ENCODE peak calls at places on chromosomes 12 and 14, in four cellular contexts. D, T, X and Q are unnamed samples.

GRCh38 chr12:110693731-110694130 is 4.8 kb upstream of the HVCN1 start:
- DNase-seq in D (no peak), T (no peak), X (no peak), Q (no peak)

GRCh38 chr12:98151105-98151504 is 364.3 kb upstream of the TMPO start:
- DNase-seq in D (no peak), T (no peak), X (no peak), Q (no peak)

GRCh38 chr14:31441273-31442110 is 15.8 kb downstream of the DTD2 start:
- DNase-seq in D (no peak), T (no peak), X (peak), Q (peak)

GRCh38 chr12:1063852-1064251 is 72.8 kb downstream of the ERC1 start:
- DNase-seq in D (no peak), T (no peak), X (no peak), Q (no peak)

GRCh38 chr12:27619308-27619707 is 76.9 kb upstream of the REP15 start:
- DNase-seq in D (no peak), T (no peak), X (peak), Q (peak)

GRCh38 chr12:47772094-47772660 is 861 bp upstream of the SLC48A1 start:
- DNase-seq in D (no peak), T (no peak), X (no peak), Q (no peak)

GRCh38 chr12:50840809-50841487 is 1.8 kb upstream of the TMPRSS12 start:
- DNase-seq in D (no peak), T (no peak), X (no peak), Q (peak)

GRCh38 chr14:94427016-94427613 is 25.5 kb downstream of the SERPINA11 start:
- DNase-seq in D (no peak), T (no peak), X (no peak), Q (no peak)

GRCh38 chr12:15720299-15720698 is 68.9 kb downstream of the EPS8 start:
- DNase-seq in D (no peak), T (no peak), X (peak), Q (no peak)

GRCh38 chr12:131850856-131851559 is 22.8 kb downstream of the MMP17 start:
- DNase-seq in D (no peak), T (no peak), X (no peak), Q (peak)

GRCh38 chr12:10101042-10101579 is 2.3 kb upstream of the CLEC1A start:
- DNase-seq in D (no peak), T (no peak), X (peak), Q (no peak)

GRCh38 chr12:54988402-54989054 is 4.0 kb upstream of the TESPA1 start:
- DNase-seq in D (no peak), T (peak), X (peak), Q (no peak)

GRCh38 chr14:93045965-93046695 is 69.6 kb downstream of the ITPK1 start:
- DNase-seq in D (no peak), T (peak), X (peak), Q (no peak)

GRCh38 chr12:26621932-26622331 is 211.1 kb downstream of the ITPR2 start:
- DNase-seq in D (no peak), T (no peak), X (no peak), Q (no peak)

GRCh38 chr14:55513491-55513890 is 66.5 kb upstream of the KTN1 start:
- DNase-seq in D (no peak), T (no peak), X (no peak), Q (no peak)

GRCh38 chr12:133106253-133106652 is 23.8 kb downstream of the ZNF891 start:
- DNase-seq in D (no peak), T (no peak), X (no peak), Q (peak)

GRCh38 chr14:65168840-65169239 is 66.5 kb upstream of the MAX start:
- DNase-seq in D (no peak), T (no peak), X (no peak), Q (no peak)

GRCh38 chr12:64296301-64296700 is 74.2 kb upstream of the KICS2 start:
- DNase-seq in D (no peak), T (no peak), X (no peak), Q (no peak)

GRCh38 chr12:48816148-48816854 is 2.0 kb upstream of the CACNB3 start:
- DNase-seq in D (no peak), T (no peak), X (no peak), Q (no peak)

GRCh38 chr14:51663783-51664326 is 12.1 kb downstream of the FRMD6 start:
- DNase-seq in D (no peak), T (no peak), X (no peak), Q (no peak)

GRCh38 chr14:73261520-73262426 is 24.5 kb downstream of the PAPLN start:
- DNase-seq in D (no peak), T (no peak), X (no peak), Q (no peak)

GRCh38 chr14:50045039-50045711 is 71.2 kb downstream of the VCPKMT start:
- DNase-seq in D (peak), T (no peak), X (peak), Q (peak)

GRCh38 chr14:96594961-96595360 is 92.8 kb downstream of the PAPOLA start:
- DNase-seq in D (no peak), T (no peak), X (no peak), Q (no peak)

GRCh38 chr12:3604281-3604680 is 113.3 kb downstream of the PRMT8 start:
- DNase-seq in D (no peak), T (no peak), X (no peak), Q (no peak)

GRCh38 chr12:96241484-96242256 is 47.5 kb downstream of the ELK3 start:
- DNase-seq in D (no peak), T (no peak), X (peak), Q (no peak)

GRCh38 chr12:119061208-119061796 is 80.0 kb downstream of the SRRM4 start:
- DNase-seq in D (no peak), T (peak), X (peak), Q (no peak)

GRCh38 chr12:15687583-15687982 is 101.6 kb downstream of the EPS8 start:
- DNase-seq in D (no peak), T (no peak), X (no peak), Q (no peak)

GRCh38 chr12:77686760-77687159 is 143.9 kb upstream of the NAV3 start:
- DNase-seq in D (no peak), T (no peak), X (peak), Q (no peak)

GRCh38 chr12:94074970-94075695 is 73.2 kb upstream of the PLXNC1 start:
- DNase-seq in D (no peak), T (peak), X (peak), Q (peak)

GRCh38 chr12:4089147-4089606 is 184.4 kb upstream of the CCND2 start:
- DNase-seq in D (no peak), T (no peak), X (no peak), Q (no peak)

GRCh38 chr12:102811125-102811737 is 105.8 kb downstream of the PAH start:
- DNase-seq in D (no peak), T (peak), X (no peak), Q (peak)

GRCh38 chr12:106249411-106250135 is 1.8 kb upstream of the CKAP4 start:
- DNase-seq in D (peak), T (no peak), X (no peak), Q (no peak)

GRCh38 chr14:34930591-34931069 is 52.2 kb upstream of the SRP54 start:
- DNase-seq in D (peak), T (no peak), X (no peak), Q (no peak)

GRCh38 chr12:5391638-5392037 is 40.3 kb upstream of the NTF3 start:
- DNase-seq in D (no peak), T (no peak), X (peak), Q (no peak)

GRCh38 chr14:29310757-29311156 is 544.2 kb downstream of the FOXG1 start:
- DNase-seq in D (no peak), T (no peak), X (peak), Q (no peak)

GRCh38 chr12:109625131-109625559 is 51.6 kb downstream of the MVK start:
- DNase-seq in D (no peak), T (peak), X (peak), Q (peak)

GRCh38 chr12:114015851-114016250 is 49.7 kb upstream of the RBM19 start:
- DNase-seq in D (no peak), T (no peak), X (no peak), Q (no peak)
- TF ChIP-seq ELK1 in D (no peak), T (no peak), X (no peak), Q (no peak)

GRCh38 chr14:88477513-88478250 is 77.1 kb downstream of the PTPN21 start:
- DNase-seq in D (no peak), T (no peak), X (peak), Q (no peak)
- TF ChIP-seq ELK1 in D (no peak), T (no peak), X (no peak), Q (no peak)

GRCh38 chr12:117972341-117972740 is 3.6 kb upstream of the KSR2 start:
- DNase-seq in D (no peak), T (no peak), X (no peak), Q (no peak)

GRCh38 chr12:117968826-117969659 is at the start of gene KSR2:
- DNase-seq in D (no peak), T (peak), X (no peak), Q (peak)

GRCh38 chr12:117967512-117967911 is 1.3 kb downstream of the KSR2 start:
- DNase-seq in D (no peak), T (no peak), X (no peak), Q (no peak)

GRCh38 chr12:117968084-117968789 is 553 bp downstream of the KSR2 start:
- DNase-seq in D (no peak), T (no peak), X (no peak), Q (no peak)

GRCh38 chr12:117970334-117970733 is 1.5 kb upstream of the KSR2 start:
- DNase-seq in D (no peak), T (no peak), X (no peak), Q (no peak)
- TF ChIP-seq ELK1 in D (no peak), T (no peak), X (no peak), Q (no peak)

GRCh38 chr14:99349721-99350495 is 77.9 kb upstream of the BCL11B start:
- DNase-seq in D (no peak), T (no peak), X (no peak), Q (no peak)

GRCh38 chr14:99345472-99345871 is 73.5 kb upstream of the BCL11B start:
- DNase-seq in D (no peak), T (no peak), X (no peak), Q (no peak)

GRCh38 chr14:99348816-99349609 is 77.0 kb upstream of the BCL11B start:
- DNase-seq in D (no peak), T (no peak), X (no peak), Q (no peak)

GRCh38 chr14:99346470-99347080 is 74.6 kb upstream of the BCL11B start:
- DNase-seq in D (no peak), T (no peak), X (no peak), Q (no peak)

GRCh38 chr14:99347561-99347960 is 75.6 kb upstream of the BCL11B start:
- DNase-seq in D (no peak), T (no peak), X (no peak), Q (no peak)
- TF ChIP-seq ELK1 in D (no peak), T (no peak), X (no peak), Q (no peak)

DNA sequence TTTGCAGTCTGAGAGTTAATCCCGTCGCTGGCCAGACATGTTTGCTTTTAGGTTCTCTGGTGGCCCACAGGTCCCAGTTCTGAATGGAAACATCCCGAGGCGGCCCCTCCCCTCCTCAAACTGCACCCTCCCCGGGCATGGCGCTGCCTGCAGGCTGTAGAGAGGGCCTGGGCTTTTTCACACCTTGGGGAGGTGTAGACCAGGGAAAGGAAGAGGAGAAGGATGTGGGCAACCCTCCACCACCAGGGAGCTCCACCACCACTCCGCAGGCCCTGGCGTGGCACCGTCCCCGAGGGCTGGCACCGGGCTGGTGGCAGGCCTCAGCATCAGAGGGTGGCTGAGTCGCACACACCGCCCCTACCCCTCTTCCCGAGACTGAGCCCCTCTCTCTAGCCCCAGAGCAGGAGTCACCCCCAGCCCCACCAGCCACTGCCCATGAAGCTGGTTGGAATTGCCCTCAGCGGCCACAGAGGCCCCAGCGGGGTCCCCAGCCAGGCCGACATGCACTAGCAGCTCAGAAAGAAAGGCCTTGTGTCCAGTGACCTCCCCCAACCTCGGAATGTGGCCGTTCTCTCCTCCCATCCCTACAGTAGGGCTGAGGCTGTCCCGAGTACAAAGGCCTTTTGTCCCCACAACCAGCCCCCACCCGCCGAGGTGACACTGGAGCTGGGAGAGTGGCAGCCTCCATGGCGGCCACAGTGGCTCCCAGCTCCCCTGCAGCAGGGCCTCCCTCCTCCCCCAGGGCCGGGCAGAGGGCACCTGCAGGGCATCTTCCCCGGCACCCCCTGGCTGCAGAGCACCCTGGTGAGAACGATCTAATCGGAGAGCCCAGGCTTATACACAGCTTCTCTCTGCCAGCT is 23.5 kb upstream of the INF2 start:
- DNase-seq in D (no peak), T (no peak), X (no peak), Q (peak)
- TF ChIP-seq ELK1 in D (no peak), T (no peak), X (no peak), Q (no peak)

GRCh38 chr14:100374891-100375272 is 51.7 kb downstream of the SLC25A47 start:
- DNase-seq in D (no peak), T (no peak), X (peak), Q (no peak)
- TF ChIP-seq ELK1 in D (no peak), T (no peak), X (no peak), Q (no peak)

DNA sequence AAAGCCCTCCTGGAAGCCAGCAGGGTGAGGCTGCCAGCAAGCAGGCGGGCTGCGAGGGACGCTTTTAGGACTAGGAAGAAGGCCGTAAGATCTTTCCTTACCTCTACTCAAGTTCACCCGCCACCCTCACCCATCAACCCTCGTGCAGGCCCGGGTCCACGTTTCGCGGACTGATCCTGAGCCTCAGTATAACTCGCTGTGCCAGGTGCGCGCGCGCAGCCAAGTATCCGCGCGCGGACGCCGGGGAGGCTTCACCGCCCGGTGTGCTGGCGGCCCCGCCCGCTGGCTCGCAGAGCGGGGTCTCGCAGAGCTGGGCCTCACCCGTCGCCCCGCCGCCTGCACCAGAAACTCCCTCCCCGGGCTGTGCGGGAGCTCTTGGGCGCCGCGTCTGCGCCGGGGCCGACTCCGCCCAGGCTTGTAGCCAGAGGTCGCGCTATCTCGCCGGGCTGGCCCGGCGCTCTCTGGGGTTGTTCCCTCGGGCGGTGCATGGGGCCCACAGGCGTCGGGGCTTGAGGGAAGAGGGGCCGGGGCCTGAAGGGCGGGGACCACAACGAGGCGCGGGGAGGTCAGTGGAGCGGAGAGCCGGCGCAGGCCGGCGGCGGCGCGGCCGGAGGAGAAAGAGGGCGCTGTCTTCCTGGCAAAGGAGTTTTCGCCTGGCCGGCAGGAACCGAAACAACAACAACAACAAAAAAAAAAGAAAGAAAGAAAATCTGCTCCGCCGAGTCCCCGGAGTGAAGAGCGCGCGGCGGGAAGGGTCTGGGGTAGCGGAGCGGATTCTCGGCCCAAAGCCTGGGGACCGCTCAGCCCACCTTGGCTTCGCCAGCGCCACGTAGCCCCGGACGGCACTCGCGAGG is 7.7 kb upstream of the SIX1 start:
- DNase-seq in D (peak), T (no peak), X (peak), Q (peak)
- TF ChIP-seq ELK1 in D (peak), T (no peak), X (no peak), Q (no peak)